ENCODE peak calls at places on chromosomes 13 and 19, in five cellular contexts. One of them, this sample, is unnamed.

GRCh38 chr19:35559281-35559659 is 4.2 kb downstream of the ATP4A start:
- DNase-seq in CD4-positive, alpha-beta T cell: no peak
- DNase-seq in left lung: no peak
- DNase-seq in epithelial cell of esophagus: no peak
- DNase-seq in AG04450: no peak
- DNase-seq in this sample: peak; percentile 77

GRCh38 chr19:12783226-12783848 is 7.9 kb upstream of the JUNB start:
- DNase-seq in epithelial cell of esophagus: no peak
- DNase-seq in CD4-positive, alpha-beta T cell: no peak
- DNase-seq in left lung: no peak
- DNase-seq in AG04450: no peak
- DNase-seq in this sample: peak; percentile 46

GRCh38 chr13:85690368-85690767 is 108.9 kb downstream of the SLITRK6 start:
- DNase-seq in AG04450: no peak
- DNase-seq in CD4-positive, alpha-beta T cell: no peak
- DNase-seq in epithelial cell of esophagus: no peak
- DNase-seq in left lung: no peak
- DNase-seq in this sample: no peak

GRCh38 chr13:61664821-61665705 is 249.4 kb upstream of the PCDH20 start:
- DNase-seq in epithelial cell of esophagus: peak; percentile 87
- DNase-seq in left lung: no peak
- DNase-seq in CD4-positive, alpha-beta T cell: no peak
- DNase-seq in AG04450: no peak
- DNase-seq in this sample: no peak

GRCh38 chr19:41997121-41997850 is 3.3 kb upstream of the ATP1A3 start:
- DNase-seq in left lung: peak; percentile 86
- DNase-seq in epithelial cell of esophagus: peak; percentile 54
- DNase-seq in CD4-positive, alpha-beta T cell: peak; percentile 22
- DNase-seq in AG04450: no peak
- DNase-seq in this sample: peak; percentile 80

GRCh38 chr13:36332986-36333385 is 13.2 kb downstream of the SPART start:
- DNase-seq in epithelial cell of esophagus: peak; percentile 46
- DNase-seq in CD4-positive, alpha-beta T cell: no peak
- DNase-seq in AG04450: no peak
- DNase-seq in left lung: no peak
- DNase-seq in this sample: no peak

GRCh38 chr13:30153871-30154426 is 153.4 kb downstream of the KATNAL1 start:
- DNase-seq in epithelial cell of esophagus: peak; percentile 17
- DNase-seq in AG04450: no peak
- DNase-seq in left lung: no peak
- DNase-seq in CD4-positive, alpha-beta T cell: no peak
- DNase-seq in this sample: no peak

GRCh38 chr19:40716031-40716654 is 543 bp downstream of the COQ8B start:
- DNase-seq in CD4-positive, alpha-beta T cell: peak; percentile 51
- DNase-seq in left lung: no peak
- DNase-seq in epithelial cell of esophagus: peak; percentile 99
- DNase-seq in AG04450: peak; percentile 6
- DNase-seq in this sample: no peak

GRCh38 chr13:29674532-29674931 is 79.0 kb upstream of the SLC7A1 start:
- DNase-seq in CD4-positive, alpha-beta T cell: no peak
- DNase-seq in epithelial cell of esophagus: no peak
- DNase-seq in AG04450: no peak
- DNase-seq in left lung: no peak
- DNase-seq in this sample: no peak

GRCh38 chr13:73715114-73715909 is 418.9 kb downstream of the KLF12 start:
- DNase-seq in AG04450: no peak
- DNase-seq in epithelial cell of esophagus: peak; percentile 59
- DNase-seq in left lung: no peak
- DNase-seq in CD4-positive, alpha-beta T cell: peak; percentile 44
- DNase-seq in this sample: peak; percentile 48

GRCh38 chr13:35165205-35165604 is 223.1 kb downstream of the NBEA start:
- DNase-seq in left lung: no peak
- DNase-seq in CD4-positive, alpha-beta T cell: no peak
- DNase-seq in epithelial cell of esophagus: no peak
- DNase-seq in AG04450: no peak
- DNase-seq in this sample: no peak

GRCh38 chr13:28469316-28469715 is 25.6 kb downstream of the FLT1 start:
- DNase-seq in left lung: no peak
- DNase-seq in CD4-positive, alpha-beta T cell: no peak
- DNase-seq in epithelial cell of esophagus: no peak
- DNase-seq in AG04450: no peak
- DNase-seq in this sample: no peak

GRCh38 chr19:46979770-46980105 is 39.9 kb upstream of the NPAS1 start:
- DNase-seq in AG04450: no peak
- DNase-seq in CD4-positive, alpha-beta T cell: no peak
- DNase-seq in epithelial cell of esophagus: no peak
- DNase-seq in left lung: no peak
- DNase-seq in this sample: no peak

GRCh38 chr19:10238172-10238783 is 7.1 kb upstream of the S1PR2 start:
- DNase-seq in epithelial cell of esophagus: peak; percentile 72
- DNase-seq in CD4-positive, alpha-beta T cell: no peak
- DNase-seq in AG04450: peak; percentile 91
- DNase-seq in left lung: no peak
- DNase-seq in this sample: no peak

GRCh38 chr13:98460519-98460918 is 116.4 kb downstream of the STK24 start:
- DNase-seq in epithelial cell of esophagus: no peak
- DNase-seq in left lung: no peak
- DNase-seq in CD4-positive, alpha-beta T cell: no peak
- DNase-seq in AG04450: no peak
- DNase-seq in this sample: no peak

GRCh38 chr19:7986321-7987083 is 18.9 kb downstream of the ELAVL1 start:
- DNase-seq in epithelial cell of esophagus: peak; percentile 73
- DNase-seq in AG04450: peak; percentile 34
- DNase-seq in left lung: no peak
- DNase-seq in CD4-positive, alpha-beta T cell: no peak
- DNase-seq in this sample: no peak

GRCh38 chr19:5138606-5139594 is 170.0 kb downstream of the KDM4B start:
- DNase-seq in CD4-positive, alpha-beta T cell: peak; percentile 70
- DNase-seq in left lung: peak; percentile 87
- DNase-seq in epithelial cell of esophagus: peak; percentile 63
- DNase-seq in AG04450: no peak
- DNase-seq in this sample: peak; percentile 82

GRCh38 chr19:46932346-46932745 is 71.5 kb downstream of the ARHGAP35 start:
- DNase-seq in CD4-positive, alpha-beta T cell: no peak
- DNase-seq in epithelial cell of esophagus: peak; percentile 68
- DNase-seq in left lung: no peak
- DNase-seq in AG04450: no peak
- DNase-seq in this sample: no peak

GRCh38 chr19:55175117-55175867 is 4.8 kb downstream of the SYT5 start:
- DNase-seq in AG04450: no peak
- DNase-seq in CD4-positive, alpha-beta T cell: no peak
- DNase-seq in left lung: no peak
- DNase-seq in epithelial cell of esophagus: no peak
- DNase-seq in this sample: no peak

GRCh38 chr13:110680852-110681251 is 25.1 kb downstream of the CARS2 start:
- DNase-seq in epithelial cell of esophagus: peak; percentile 18
- DNase-seq in left lung: no peak
- DNase-seq in AG04450: no peak
- DNase-seq in CD4-positive, alpha-beta T cell: no peak
- DNase-seq in this sample: peak; percentile 33

GRCh38 chr19:38043649-38044144 is 136.7 kb downstream of the SIPA1L3 start:
- DNase-seq in CD4-positive, alpha-beta T cell: no peak
- DNase-seq in epithelial cell of esophagus: no peak
- DNase-seq in AG04450: no peak
- DNase-seq in left lung: no peak
- DNase-seq in this sample: no peak

GRCh38 chr19:35673121-35673804 is 6.9 kb downstream of the UPK1A start:
- DNase-seq in epithelial cell of esophagus: peak; percentile 69
- DNase-seq in AG04450: no peak
- DNase-seq in left lung: peak; percentile 79
- DNase-seq in CD4-positive, alpha-beta T cell: peak; percentile 20
- DNase-seq in this sample: peak; percentile 77

GRCh38 chr13:87820221-87820620 is 149.1 kb downstream of the SLITRK5 start:
- DNase-seq in CD4-positive, alpha-beta T cell: no peak
- DNase-seq in AG04450: no peak
- DNase-seq in epithelial cell of esophagus: no peak
- DNase-seq in left lung: no peak
- DNase-seq in this sample: no peak

GRCh38 chr13:59666504-59666903 is 497.2 kb downstream of the DIAPH3 start:
- DNase-seq in CD4-positive, alpha-beta T cell: no peak
- DNase-seq in left lung: no peak
- DNase-seq in AG04450: no peak
- DNase-seq in epithelial cell of esophagus: no peak
- DNase-seq in this sample: peak; percentile 15

GRCh38 chr19:55660991-55661390 is 6.2 kb downstream of the U2AF2 start:
- DNase-seq in epithelial cell of esophagus: no peak
- DNase-seq in CD4-positive, alpha-beta T cell: no peak
- DNase-seq in AG04450: no peak
- DNase-seq in left lung: peak; percentile 66
- DNase-seq in this sample: no peak

GRCh38 chr19:16041571-16042386 is 34.5 kb upstream of the TPM4 start:
- DNase-seq in AG04450: peak; percentile 23
- DNase-seq in CD4-positive, alpha-beta T cell: peak; percentile 68
- DNase-seq in left lung: peak; percentile 95
- DNase-seq in epithelial cell of esophagus: peak; percentile 62
- DNase-seq in this sample: peak; percentile 86

GRCh38 chr13:73109288-73109899 is 50.6 kb downstream of the KLF5 start:
- DNase-seq in left lung: no peak
- DNase-seq in CD4-positive, alpha-beta T cell: no peak
- DNase-seq in AG04450: no peak
- DNase-seq in epithelial cell of esophagus: no peak
- DNase-seq in this sample: no peak

GRCh38 chr13:95677564-95678386 is 836 bp downstream of the DNAJC3 start:
- DNase-seq in CD4-positive, alpha-beta T cell: no peak
- DNase-seq in AG04450: no peak
- DNase-seq in left lung: no peak
- DNase-seq in epithelial cell of esophagus: peak; percentile 32
- DNase-seq in this sample: no peak

GRCh38 chr19:8393192-8393870 is 3.2 kb downstream of the RAB11B start:
- DNase-seq in epithelial cell of esophagus: no peak
- DNase-seq in AG04450: no peak
- DNase-seq in left lung: no peak
- DNase-seq in CD4-positive, alpha-beta T cell: no peak
- DNase-seq in this sample: no peak

GRCh38 chr19:56538254-56538760 is 441 bp upstream of the ZFP28 start:
- DNase-seq in left lung: peak; percentile 96
- DNase-seq in AG04450: peak; percentile 66
- DNase-seq in epithelial cell of esophagus: peak; percentile 94
- DNase-seq in CD4-positive, alpha-beta T cell: peak; percentile 87
- DNase-seq in this sample: peak; percentile 86

GRCh38 chr19:41691268-41691970 is 3.3 kb upstream of the CEACAM7 start:
- DNase-seq in CD4-positive, alpha-beta T cell: no peak
- DNase-seq in left lung: no peak
- DNase-seq in epithelial cell of esophagus: peak; percentile 21
- DNase-seq in AG04450: no peak
- DNase-seq in this sample: peak; percentile 56

GRCh38 chr19:41844601-41845000 is at the start of gene LYPD4:
- DNase-seq in AG04450: no peak
- DNase-seq in epithelial cell of esophagus: no peak
- DNase-seq in left lung: no peak
- DNase-seq in CD4-positive, alpha-beta T cell: no peak
- DNase-seq in this sample: no peak

GRCh38 chr13:110018009-110018408 is 231.6 kb upstream of the IRS2 start:
- DNase-seq in epithelial cell of esophagus: peak; percentile 28
- DNase-seq in AG04450: no peak
- DNase-seq in CD4-positive, alpha-beta T cell: no peak
- DNase-seq in left lung: no peak
- DNase-seq in this sample: no peak

GRCh38 chr19:39557791-39558622 is 18.0 kb upstream of the EID2 start:
- DNase-seq in left lung: no peak
- DNase-seq in AG04450: no peak
- DNase-seq in CD4-positive, alpha-beta T cell: no peak
- DNase-seq in epithelial cell of esophagus: no peak
- DNase-seq in this sample: peak; percentile 38

GRCh38 chr13:22499919-22500318 is 680.9 kb upstream of the SGCG start:
- DNase-seq in left lung: no peak
- DNase-seq in epithelial cell of esophagus: no peak
- DNase-seq in CD4-positive, alpha-beta T cell: no peak
- DNase-seq in AG04450: no peak
- DNase-seq in this sample: no peak

GRCh38 chr13:100106705-100107104 is 17.8 kb downstream of the PCCA start:
- DNase-seq in left lung: no peak
- DNase-seq in AG04450: no peak
- DNase-seq in CD4-positive, alpha-beta T cell: no peak
- DNase-seq in epithelial cell of esophagus: peak; percentile 70
- DNase-seq in this sample: no peak

GRCh38 chr13:37919329-37919880 is 49.8 kb upstream of the TRPC4 start:
- DNase-seq in left lung: no peak
- DNase-seq in CD4-positive, alpha-beta T cell: no peak
- DNase-seq in AG04450: no peak
- DNase-seq in epithelial cell of esophagus: no peak
- DNase-seq in this sample: no peak

GRCh38 chr13:104534847-104535246 is 1468.6 kb upstream of the SLC10A2 start:
- DNase-seq in AG04450: no peak
- DNase-seq in left lung: no peak
- DNase-seq in CD4-positive, alpha-beta T cell: no peak
- DNase-seq in epithelial cell of esophagus: no peak
- DNase-seq in this sample: no peak

GRCh38 chr19:58575183-58576041 is 2.3 kb upstream of the MZF1 start:
- DNase-seq in epithelial cell of esophagus: peak; percentile 91
- DNase-seq in CD4-positive, alpha-beta T cell: peak; percentile 69
- DNase-seq in AG04450: peak; percentile 75
- DNase-seq in left lung: peak; percentile 96
- DNase-seq in this sample: peak; percentile 87

GRCh38 chr13:41568990-41569387 is 111.6 kb downstream of the RGCC start:
- DNase-seq in left lung: no peak
- DNase-seq in CD4-positive, alpha-beta T cell: no peak
- DNase-seq in AG04450: no peak
- DNase-seq in epithelial cell of esophagus: no peak
- DNase-seq in this sample: no peak
- TF ChIP-seq CTCF in left lung: no peak
- TF ChIP-seq CTCF in CD4-positive, alpha-beta T cell: no peak
- TF ChIP-seq CTCF in AG04450: peak; percentile 30
- TF ChIP-seq CTCF in epithelial cell of esophagus: no peak
- TF ChIP-seq CTCF in this sample: no peak

GRCh38 chr13:26095338-26095737 is 43.5 kb upstream of the SHISA2 start:
- DNase-seq in CD4-positive, alpha-beta T cell: no peak
- DNase-seq in AG04450: no peak
- DNase-seq in left lung: no peak
- DNase-seq in epithelial cell of esophagus: no peak
- DNase-seq in this sample: no peak
- TF ChIP-seq CTCF in CD4-positive, alpha-beta T cell: no peak
- TF ChIP-seq CTCF in AG04450: no peak
- TF ChIP-seq CTCF in left lung: no peak
- TF ChIP-seq CTCF in epithelial cell of esophagus: no peak
- TF ChIP-seq CTCF in this sample: no peak

GRCh38 chr19:15025237-15025636 is 24.0 kb upstream of the CASP14 start:
- DNase-seq in CD4-positive, alpha-beta T cell: no peak
- DNase-seq in epithelial cell of esophagus: peak; percentile 2
- DNase-seq in AG04450: no peak
- DNase-seq in left lung: no peak
- DNase-seq in this sample: no peak
- TF ChIP-seq CTCF in CD4-positive, alpha-beta T cell: no peak
- TF ChIP-seq CTCF in epithelial cell of esophagus: no peak
- TF ChIP-seq CTCF in AG04450: no peak
- TF ChIP-seq CTCF in left lung: no peak
- TF ChIP-seq CTCF in this sample: peak; percentile 41

GRCh38 chr13:51781246-51782022 is 22.5 kb downstream of the DHRS12 start:
- DNase-seq in epithelial cell of esophagus: peak; percentile 78
- DNase-seq in left lung: no peak
- DNase-seq in AG04450: no peak
- DNase-seq in CD4-positive, alpha-beta T cell: no peak
- DNase-seq in this sample: peak; percentile 48
- TF ChIP-seq CTCF in epithelial cell of esophagus: peak; percentile 78
- TF ChIP-seq CTCF in left lung: no peak
- TF ChIP-seq CTCF in AG04450: peak; percentile 39
- TF ChIP-seq CTCF in CD4-positive, alpha-beta T cell: no peak
- TF ChIP-seq CTCF in this sample: peak; percentile 40

This sample was measured in GM10248.